ENCODE peak calls at places on chromosomes 11 and 22, in seven cellular contexts. One of them, this sample, is unnamed.
A peak's percentile ranks its signal among the peaks of the same experiment; 100 is the strongest.

GRCh38 chr11:122271167-122271566 is 155.2 kb upstream of the BLID start:
- DNase-seq in mammary epithelial cell: no peak
- DNase-seq in mesenchymal stem cell: no peak
- DNase-seq in HCT116: no peak
- DNase-seq in MM.1S: no peak
- DNase-seq in Karpas-422: no peak
- DNase-seq in fibroblast of lung: no peak
- DNase-seq in this sample: no peak

GRCh38 chr22:32562396-32562795 is 87.8 kb downstream of the FBXO7 start:
- DNase-seq in mammary epithelial cell: no peak
- DNase-seq in HCT116: no peak
- DNase-seq in fibroblast of lung: no peak
- DNase-seq in Karpas-422: no peak
- DNase-seq in MM.1S: no peak
- DNase-seq in mesenchymal stem cell: no peak
- DNase-seq in this sample: peak; percentile 38

GRCh38 chr11:111206472-111206871 is 39.1 kb upstream of the POU2AF2 start:
- DNase-seq in mammary epithelial cell: peak; percentile 9
- DNase-seq in mesenchymal stem cell: no peak
- DNase-seq in Karpas-422: no peak
- DNase-seq in HCT116: no peak
- DNase-seq in fibroblast of lung: peak; percentile 81
- DNase-seq in MM.1S: no peak
- DNase-seq in this sample: peak; percentile 72

GRCh38 chr11:34356918-34357645 is 728 bp downstream of the ABTB2 start:
- DNase-seq in Karpas-422: no peak
- DNase-seq in fibroblast of lung: peak; percentile 74
- DNase-seq in HCT116: no peak
- DNase-seq in mesenchymal stem cell: peak; percentile 78
- DNase-seq in mammary epithelial cell: peak; percentile 71
- DNase-seq in MM.1S: peak; percentile 27
- DNase-seq in this sample: peak; percentile 80

GRCh38 chr11:78061088-78061920 is 2.4 kb upstream of the THRSP start:
- DNase-seq in mesenchymal stem cell: no peak
- DNase-seq in fibroblast of lung: no peak
- DNase-seq in HCT116: no peak
- DNase-seq in mammary epithelial cell: no peak
- DNase-seq in MM.1S: no peak
- DNase-seq in Karpas-422: no peak
- DNase-seq in this sample: no peak

GRCh38 chr11:94400839-94401772 is at the start of gene GPR83:
- DNase-seq in HCT116: no peak
- DNase-seq in mammary epithelial cell: peak; percentile 23
- DNase-seq in mesenchymal stem cell: peak; percentile 15
- DNase-seq in MM.1S: no peak
- DNase-seq in fibroblast of lung: peak; percentile 43
- DNase-seq in Karpas-422: no peak
- DNase-seq in this sample: peak; percentile 49

GRCh38 chr22:43848366-43849171 is 13.7 kb downstream of the SULT4A1 start:
- DNase-seq in MM.1S: no peak
- DNase-seq in HCT116: peak; percentile 4
- DNase-seq in mammary epithelial cell: no peak
- DNase-seq in mesenchymal stem cell: no peak
- DNase-seq in fibroblast of lung: peak; percentile 30
- DNase-seq in Karpas-422: peak; percentile 60
- DNase-seq in this sample: peak; percentile 53

GRCh38 chr11:3157381-3158130 is 7.6 kb downstream of the OSBPL5 start:
- DNase-seq in mammary epithelial cell: no peak
- DNase-seq in HCT116: no peak
- DNase-seq in fibroblast of lung: peak; percentile 17
- DNase-seq in MM.1S: no peak
- DNase-seq in mesenchymal stem cell: no peak
- DNase-seq in Karpas-422: no peak
- DNase-seq in this sample: peak; percentile 68

GRCh38 chr11:96038046-96038445 is 114.1 kb upstream of the MTMR2 start:
- DNase-seq in MM.1S: no peak
- DNase-seq in Karpas-422: no peak
- DNase-seq in mesenchymal stem cell: peak; percentile 70
- DNase-seq in HCT116: no peak
- DNase-seq in mammary epithelial cell: peak; percentile 42
- DNase-seq in fibroblast of lung: no peak
- DNase-seq in this sample: peak; percentile 51

GRCh38 chr11:128498846-128499245 is 88.5 kb downstream of the ETS1 start:
- DNase-seq in mammary epithelial cell: no peak
- DNase-seq in mesenchymal stem cell: peak; percentile 82
- DNase-seq in HCT116: no peak
- DNase-seq in MM.1S: no peak
- DNase-seq in Karpas-422: no peak
- DNase-seq in fibroblast of lung: peak; percentile 76
- DNase-seq in this sample: peak; percentile 57

GRCh38 chr11:6431861-6432260 is 8.9 kb downstream of the HPX start:
- DNase-seq in HCT116: peak; percentile 46
- DNase-seq in mammary epithelial cell: peak; percentile 86
- DNase-seq in Karpas-422: no peak
- DNase-seq in mesenchymal stem cell: peak; percentile 40
- DNase-seq in fibroblast of lung: peak; percentile 79
- DNase-seq in MM.1S: no peak
- DNase-seq in this sample: peak; percentile 94

GRCh38 chr11:110000045-110000502 is 93.1 kb upstream of the ZC3H12C start:
- DNase-seq in Karpas-422: peak; percentile 61
- DNase-seq in HCT116: peak; percentile 23
- DNase-seq in mesenchymal stem cell: peak; percentile 96
- DNase-seq in fibroblast of lung: peak; percentile 98
- DNase-seq in mammary epithelial cell: peak; percentile 73
- DNase-seq in MM.1S: no peak
- DNase-seq in this sample: peak; percentile 96

GRCh38 chr11:69403556-69404215 is 77.8 kb upstream of the LINC01488 start:
- DNase-seq in fibroblast of lung: peak; percentile 52
- DNase-seq in HCT116: no peak
- DNase-seq in mammary epithelial cell: no peak
- DNase-seq in mesenchymal stem cell: peak; percentile 82
- DNase-seq in MM.1S: no peak
- DNase-seq in Karpas-422: no peak
- DNase-seq in this sample: peak; percentile 53

GRCh38 chr11:33716236-33716635 is 15.6 kb upstream of the C11orf91 start:
- DNase-seq in HCT116: no peak
- DNase-seq in Karpas-422: peak; percentile 69
- DNase-seq in mammary epithelial cell: peak; percentile 80
- DNase-seq in MM.1S: peak; percentile 36
- DNase-seq in mesenchymal stem cell: no peak
- DNase-seq in fibroblast of lung: peak; percentile 31
- DNase-seq in this sample: peak; percentile 63

GRCh38 chr22:49920859-49921258 is 2.4 kb downstream of the CRELD2 start:
- DNase-seq in fibroblast of lung: no peak
- DNase-seq in mammary epithelial cell: no peak
- DNase-seq in HCT116: no peak
- DNase-seq in Karpas-422: no peak
- DNase-seq in MM.1S: no peak
- DNase-seq in mesenchymal stem cell: no peak
- DNase-seq in this sample: no peak

GRCh38 chr22:49917997-49918910 is at the start of the genes ALG12 and CRELD2:
- DNase-seq in Karpas-422: peak; percentile 98
- DNase-seq in mesenchymal stem cell: peak; percentile 96
- DNase-seq in MM.1S: peak; percentile 95
- DNase-seq in HCT116: peak; percentile 87
- DNase-seq in fibroblast of lung: peak; percentile 96
- DNase-seq in mammary epithelial cell: peak; percentile 95
- DNase-seq in this sample: peak; percentile 99

GRCh38 chr22:49921508-49922278 is 3.3 kb downstream of the CRELD2 start:
- DNase-seq in mammary epithelial cell: no peak
- DNase-seq in HCT116: no peak
- DNase-seq in fibroblast of lung: no peak
- DNase-seq in mesenchymal stem cell: no peak
- DNase-seq in MM.1S: no peak
- DNase-seq in Karpas-422: no peak
- DNase-seq in this sample: no peak

GRCh38 chr22:49916851-49917250 is 1.4 kb downstream of the ALG12 start:
- DNase-seq in mesenchymal stem cell: no peak
- DNase-seq in mammary epithelial cell: no peak
- DNase-seq in HCT116: no peak
- DNase-seq in Karpas-422: no peak
- DNase-seq in MM.1S: no peak
- DNase-seq in fibroblast of lung: no peak
- DNase-seq in this sample: no peak

DNA sequence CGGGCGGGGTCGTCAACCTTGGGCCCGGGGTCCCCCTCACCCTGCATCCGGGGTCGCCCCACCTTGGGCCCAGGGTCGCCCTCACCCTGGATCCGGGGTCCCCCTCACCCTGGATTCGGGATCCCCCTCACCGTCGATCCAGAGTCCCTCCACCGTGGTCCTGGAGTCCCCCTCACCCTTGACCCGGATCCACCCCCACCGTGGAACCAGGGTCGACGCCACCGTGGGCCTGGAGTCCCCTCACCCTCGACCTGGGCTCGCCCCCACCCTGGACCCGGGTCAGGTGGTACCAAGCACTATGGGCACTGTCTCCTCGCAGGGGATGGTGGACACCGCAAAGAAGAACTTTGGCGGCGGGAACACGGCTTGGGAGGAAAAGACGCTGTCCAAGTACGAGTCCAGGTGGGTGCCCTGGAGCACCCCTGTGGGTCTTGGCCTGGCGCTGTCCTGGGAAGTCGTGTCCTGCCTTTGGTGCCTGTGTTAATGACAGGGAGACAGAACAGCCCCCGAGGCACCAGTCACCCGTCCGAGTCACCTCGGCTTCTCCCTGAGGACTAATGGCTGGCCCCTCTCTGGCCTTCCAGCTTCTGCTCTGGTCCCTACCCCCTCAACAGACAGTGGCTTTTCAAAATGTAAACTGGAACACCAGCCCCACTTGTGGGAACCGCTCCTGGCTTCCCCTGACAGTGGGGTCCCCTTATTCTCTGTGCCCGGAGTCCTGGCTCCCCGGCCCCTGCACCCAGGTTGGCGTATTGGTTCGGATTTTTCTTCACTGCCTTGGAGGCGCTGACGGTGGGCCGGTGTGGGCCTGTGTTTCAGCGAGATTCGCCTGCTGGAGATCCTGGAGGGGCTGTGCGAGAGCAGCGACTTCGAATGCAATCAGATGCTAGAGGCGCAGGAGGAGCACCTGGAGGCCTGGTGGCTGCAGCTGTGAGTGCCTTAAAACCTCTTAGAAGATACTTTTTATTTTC is 762 bp downstream of the CRELD2 start:
- DNase-seq in MM.1S: no peak
- DNase-seq in Karpas-422: no peak
- DNase-seq in fibroblast of lung: no peak
- DNase-seq in HCT116: no peak
- DNase-seq in mammary epithelial cell: no peak
- DNase-seq in mesenchymal stem cell: no peak
- DNase-seq in this sample: no peak
- H2AFZ ChIP-seq in MM.1S: no peak overlapping the region
- H2AFZ ChIP-seq in Karpas-422: no peak overlapping the region
- H2AFZ ChIP-seq in fibroblast of lung: peak overlapping the region; percentile 53
- H2AFZ ChIP-seq in HCT116: no peak overlapping the region
- H2AFZ ChIP-seq in mammary epithelial cell: peak overlapping the region; percentile 75
- H2AFZ ChIP-seq in mesenchymal stem cell: peak overlapping the region; percentile 88
- H2AFZ ChIP-seq in this sample: peak overlapping the region; percentile 47

GRCh38 chr22:20114506-20115475 is 1.1 kb upstream of the RANBP1 start:
- DNase-seq in fibroblast of lung: no peak
- DNase-seq in MM.1S: no peak
- DNase-seq in mammary epithelial cell: no peak
- DNase-seq in Karpas-422: no peak
- DNase-seq in mesenchymal stem cell: no peak
- DNase-seq in HCT116: no peak
- DNase-seq in this sample: no peak

GRCh38 chr22:20117656-20118571 is 888 bp upstream of the TRMT2A start:
- DNase-seq in mesenchymal stem cell: peak; percentile 48
- DNase-seq in mammary epithelial cell: no peak
- DNase-seq in Karpas-422: peak; percentile 68
- DNase-seq in HCT116: no peak
- DNase-seq in fibroblast of lung: peak; percentile 51
- DNase-seq in MM.1S: peak; percentile 33
- DNase-seq in this sample: peak; percentile 80

GRCh38 chr22:20116376-20116950 is 559 bp downstream of the RANBP1 start:
- DNase-seq in mesenchymal stem cell: no peak
- DNase-seq in MM.1S: no peak
- DNase-seq in HCT116: no peak
- DNase-seq in mammary epithelial cell: no peak
- DNase-seq in Karpas-422: peak; percentile 66
- DNase-seq in fibroblast of lung: no peak
- DNase-seq in this sample: peak; percentile 20

GRCh38 chr22:20116951-20117645 is at the start of gene TRMT2A:
- DNase-seq in mesenchymal stem cell: peak; percentile 98
- DNase-seq in MM.1S: peak; percentile 99
- DNase-seq in mammary epithelial cell: peak; percentile 98
- DNase-seq in HCT116: peak; percentile 97
- DNase-seq in fibroblast of lung: peak; percentile 98
- DNase-seq in Karpas-422: peak; percentile 99
- DNase-seq in this sample: peak; percentile 99

DNA sequence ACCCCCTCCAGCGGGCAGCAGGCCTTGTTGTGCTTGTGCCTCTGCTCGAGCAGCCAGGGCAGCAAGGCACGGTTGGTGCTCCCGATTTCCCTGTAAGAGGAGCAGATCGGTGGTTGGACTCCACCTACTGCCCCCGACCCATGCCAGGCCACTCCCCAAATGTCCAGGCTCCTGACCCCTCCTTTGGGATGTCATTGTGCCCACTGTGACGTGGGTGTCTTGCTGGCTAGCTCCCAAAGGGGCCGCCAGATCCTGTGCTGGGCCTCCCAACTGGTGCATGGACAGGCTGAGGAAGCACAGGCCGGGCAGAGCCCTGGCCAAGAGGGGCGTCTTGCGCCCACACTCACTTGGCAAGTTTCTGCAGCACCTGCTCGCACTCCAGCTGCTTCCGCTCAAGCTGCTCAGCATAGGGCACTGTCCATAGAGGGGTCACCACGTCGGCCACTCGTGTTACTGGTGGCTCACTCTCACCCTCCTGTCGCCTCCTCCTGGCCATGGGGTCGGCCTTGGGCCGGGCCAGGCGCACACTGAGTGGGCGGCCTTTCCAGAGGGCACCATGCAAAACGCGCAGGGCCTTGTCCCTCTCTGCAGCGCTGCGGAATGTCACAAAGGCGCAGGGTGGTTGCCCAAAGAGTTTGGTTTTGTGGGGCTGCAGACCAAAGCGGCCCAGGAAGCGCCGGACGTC is at the start of gene RANBP1:
- DNase-seq in mammary epithelial cell: no peak
- DNase-seq in MM.1S: no peak
- DNase-seq in Karpas-422: no peak
- DNase-seq in fibroblast of lung: no peak
- DNase-seq in mesenchymal stem cell: no peak
- DNase-seq in HCT116: no peak
- DNase-seq in this sample: no peak
- H2AFZ ChIP-seq in mammary epithelial cell: peak within 1 kb of the TSS; percentile 84
- H2AFZ ChIP-seq in MM.1S: peak within 1 kb of the TSS; percentile 61
- H2AFZ ChIP-seq in Karpas-422: no peak within 1 kb of the TSS
- H2AFZ ChIP-seq in fibroblast of lung: peak within 1 kb of the TSS; percentile 84
- H2AFZ ChIP-seq in mesenchymal stem cell: peak within 1 kb of the TSS; percentile 85
- H2AFZ ChIP-seq in HCT116: no peak within 1 kb of the TSS
- H2AFZ ChIP-seq in this sample: peak within 1 kb of the TSS; percentile 70

GRCh38 chr22:42156121-42156520 is 25.5 kb upstream of the CYP2D6 start:
- DNase-seq in MM.1S: no peak
- DNase-seq in mammary epithelial cell: peak; percentile 79
- DNase-seq in mesenchymal stem cell: no peak
- DNase-seq in fibroblast of lung: no peak
- DNase-seq in HCT116: no peak
- DNase-seq in Karpas-422: no peak
- DNase-seq in this sample: no peak
- H2AFZ ChIP-seq in MM.1S: no peak overlapping the region
- H2AFZ ChIP-seq in mammary epithelial cell: no peak overlapping the region
- H2AFZ ChIP-seq in mesenchymal stem cell: no peak overlapping the region
- H2AFZ ChIP-seq in fibroblast of lung: no peak overlapping the region
- H2AFZ ChIP-seq in HCT116: no peak overlapping the region
- H2AFZ ChIP-seq in Karpas-422: no peak overlapping the region
- H2AFZ ChIP-seq in this sample: no peak overlapping the region

GRCh38 chr11:23455291-23455864 is 595.1 kb upstream of the CCDC179 start:
- DNase-seq in HCT116: no peak
- DNase-seq in mesenchymal stem cell: no peak
- DNase-seq in fibroblast of lung: no peak
- DNase-seq in MM.1S: no peak
- DNase-seq in Karpas-422: no peak
- DNase-seq in mammary epithelial cell: no peak
- DNase-seq in this sample: no peak
- H2AFZ ChIP-seq in HCT116: no peak overlapping the region
- H2AFZ ChIP-seq in mesenchymal stem cell: no peak overlapping the region
- H2AFZ ChIP-seq in fibroblast of lung: no peak overlapping the region
- H2AFZ ChIP-seq in MM.1S: no peak overlapping the region
- H2AFZ ChIP-seq in Karpas-422: no peak overlapping the region
- H2AFZ ChIP-seq in mammary epithelial cell: no peak overlapping the region
- H2AFZ ChIP-seq in this sample: no peak overlapping the region